ENCODE peak calls at places on chromosomes 2 and 18, in four cellular contexts. Z is upper lobe of right lung, L is progenitor cell of endocrine pancreas, E is GM20000. O is an unnamed sample.

GRCh38 chr2:135952891-135953290 is 32.5 kb downstream of the DARS1 start:
- DNase-seq in Z (no peak), L (no peak), E (no peak), O (no peak)

GRCh38 chr2:222844323-222844722 is 16.5 kb upstream of the ACSL3 start:
- DNase-seq in E (no peak), L (no peak), Z (no peak), O (no peak)

GRCh38 chr2:88866756-88867155 is 175.3 kb downstream of the RPIA start:
- DNase-seq in L (no peak), E (no peak), Z (no peak), O (no peak)

GRCh38 chr2:177641321-177641720 is 248.7 kb downstream of the AGPS start:
- DNase-seq in E (no peak), Z (no peak), L (no peak), O (no peak)

GRCh38 chr18:61992923-61993322 is 100.1 kb upstream of the RNF152 start:
- DNase-seq in L (no peak), E (no peak), Z (no peak), O (no peak)

GRCh38 chr2:226915846-226916360 is 80.0 kb downstream of the RHBDD1 start:
- DNase-seq in E (no peak), L (no peak), Z (no peak), O (no peak)

GRCh38 chr2:70525032-70525431 is 28.6 kb downstream of the TGFA start:
- DNase-seq in E (no peak), L (no peak), Z (no peak), O (no peak)

GRCh38 chr2:53575606-53576360 is 191.8 kb upstream of the CHAC2 start:
- DNase-seq in L (no peak), E (no peak), Z (no peak), O (no peak)

GRCh38 chr2:43212931-43213330 is 13.5 kb downstream of the ZFP36L2 start:
- DNase-seq in Z (peak; percentile 74), L (no peak), E (no peak), O (no peak)

GRCh38 chr2:9463698-9464034 is 10.7 kb upstream of the IAH1 start:
- DNase-seq in L (no peak), E (no peak), Z (no peak), O (no peak)

GRCh38 chr2:206783718-206784117 is 18.3 kb downstream of the FASTKD2 start:
- DNase-seq in L (no peak), E (no peak), Z (no peak), O (no peak)

GRCh38 chr2:149422337-149422990 is 92.1 kb downstream of the LYPD6 start:
- DNase-seq in Z (no peak), L (no peak), E (no peak), O (no peak)

GRCh38 chr2:11876436-11876835 is 130.0 kb downstream of the LPIN1 start:
- DNase-seq in Z (no peak), E (no peak), L (no peak), O (no peak)

GRCh38 chr2:74079522-74080341 is 68.0 kb downstream of the BOLA3 start:
- DNase-seq in L (no peak), E (peak; percentile 74), Z (no peak), O (no peak)

GRCh38 chr2:44731505-44731904 is 210.0 kb upstream of the SIX3 start:
- DNase-seq in E (peak; percentile 50), L (no peak), Z (no peak), O (no peak)

GRCh38 chr2:33213244-33213643 is 263.2 kb upstream of the RASGRP3 start:
- DNase-seq in E (no peak), L (no peak), Z (no peak), O (no peak)

GRCh38 chr2:33213648-33214047 is 262.8 kb upstream of the RASGRP3 start:
- DNase-seq in Z (no peak), E (no peak), L (no peak), O (no peak)

GRCh38 chr2:33209976-33210375 is 263.2 kb downstream of the LTBP1 start:
- DNase-seq in Z (no peak), E (no peak), L (no peak), O (no peak)

GRCh38 chr2:33210626-33211025 is 263.9 kb downstream of the LTBP1 start:
- DNase-seq in L (no peak), Z (no peak), E (no peak), O (no peak)

DNA sequence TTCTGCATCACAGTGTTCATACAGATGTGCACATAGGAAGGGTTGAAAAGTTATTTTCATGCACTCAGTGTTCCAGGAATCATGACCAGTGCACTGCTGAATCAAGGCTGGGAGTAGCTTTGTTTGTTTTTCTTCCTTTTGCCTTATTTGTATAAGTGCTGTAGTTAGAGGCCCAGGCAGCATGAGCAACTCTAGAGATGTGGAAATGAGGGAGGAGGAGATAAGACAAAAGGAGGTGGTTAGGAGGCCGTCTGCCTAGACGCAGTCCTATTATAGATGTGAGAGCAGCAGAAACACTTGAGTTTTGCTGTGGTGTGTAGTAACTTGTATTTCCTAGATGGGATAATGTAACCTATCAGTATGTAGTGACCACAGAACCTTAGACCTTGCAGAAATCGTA is 264.3 kb upstream of the RASGRP3 start:
- DNase-seq in E (no peak), L (no peak), Z (no peak), O (no peak)
- TF ChIP-seq CTCF in E (no peak), L (no peak), Z (no peak), O (no peak)

GRCh38 chr2:172484253-172484652 is 56.9 kb downstream of the ITGA6 start:
- DNase-seq in Z (no peak), E (peak; percentile 8), L (no peak), O (no peak)
- TF ChIP-seq CTCF in Z (peak; percentile 28), E (no peak), L (peak; percentile 46), O (peak; percentile 53)

GRCh38 chr2:176089843-176090395 is 2.6 kb upstream of the HOXD13 start:
- DNase-seq in E (no peak), L (no peak), Z (no peak), O (no peak)

GRCh38 chr2:176085861-176086771 is 2.4 kb upstream of the EVX2 start:
- DNase-seq in L (no peak), Z (peak; percentile 58), E (no peak), O (no peak)

GRCh38 chr2:176087330-176088047 is 3.7 kb upstream of the EVX2 start:
- DNase-seq in Z (no peak), E (no peak), L (no peak), O (no peak)

GRCh38 chr2:176088937-176089842 is 3.3 kb upstream of the HOXD13 start:
- DNase-seq in L (no peak), Z (no peak), E (no peak), O (no peak)

GRCh38 chr2:176088048-176088936 is 4.2 kb upstream of the HOXD13 start:
- DNase-seq in L (no peak), Z (peak; percentile 79), E (no peak), O (peak; percentile 62)
- TF ChIP-seq CTCF in L (peak; percentile 76), Z (peak; percentile 79), E (peak; percentile 37), O (peak; percentile 72)

GRCh38 chr2:173874899-173875247 is 90.3 kb downstream of the SP3 start:
- DNase-seq in E (no peak), L (no peak), Z (no peak), O (no peak)

GRCh38 chr2:173869830-173870229 is 95.3 kb downstream of the SP3 start:
- DNase-seq in E (no peak), Z (no peak), L (no peak), O (no peak)

GRCh38 chr2:173876833-173877413 is 88.2 kb downstream of the SP3 start:
- DNase-seq in L (no peak), Z (no peak), E (no peak), O (no peak)

GRCh38 chr2:173872714-173873113 is 92.5 kb downstream of the SP3 start:
- DNase-seq in Z (no peak), E (no peak), L (no peak), O (no peak)

DNA sequence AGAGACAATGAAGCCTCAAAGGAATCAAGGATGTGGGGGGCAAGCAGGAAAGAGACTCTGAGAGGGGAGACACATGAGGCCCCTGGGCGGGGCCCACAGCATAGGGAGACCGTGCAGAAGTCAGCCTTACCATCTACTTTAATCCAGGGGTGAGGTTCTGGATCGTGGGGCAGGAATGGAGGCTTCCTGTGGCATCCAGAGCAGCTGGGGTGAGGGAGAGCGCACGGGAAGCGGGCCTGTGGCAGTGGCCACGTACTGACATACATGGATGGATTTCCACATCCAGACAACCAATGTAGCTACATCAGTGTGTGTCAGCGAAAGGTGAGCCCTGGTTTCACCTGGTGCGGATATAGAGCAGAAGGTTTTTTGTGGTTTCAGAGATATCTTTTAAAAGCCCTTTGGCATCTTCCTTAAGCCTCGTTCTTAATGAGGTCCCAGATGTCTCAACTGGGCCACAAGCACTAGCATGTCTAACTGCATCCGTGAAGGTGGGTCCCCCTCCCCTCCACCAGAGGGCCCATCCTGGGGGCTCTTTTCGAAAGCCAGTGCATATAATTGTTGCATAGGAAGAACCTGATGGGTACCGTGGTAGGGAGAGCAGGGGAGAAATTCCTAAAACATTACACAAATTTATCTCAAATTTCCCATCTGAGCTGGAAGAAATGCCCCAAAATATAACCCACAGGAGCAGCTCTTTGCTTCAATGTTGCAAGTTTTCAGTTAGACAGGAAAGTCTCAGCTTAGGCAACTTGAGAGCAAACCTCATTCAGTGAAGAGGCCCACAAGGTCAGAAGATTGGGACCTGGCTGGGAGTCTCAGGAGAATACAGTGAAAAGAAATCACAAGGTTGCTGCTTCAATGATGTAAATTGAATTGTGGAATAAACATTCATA is 90.9 kb downstream of the SP3 start:
- DNase-seq in Z (no peak), E (no peak), L (no peak), O (no peak)
- TF ChIP-seq CTCF in Z (no peak), E (no peak), L (no peak), O (no peak)

DNA sequence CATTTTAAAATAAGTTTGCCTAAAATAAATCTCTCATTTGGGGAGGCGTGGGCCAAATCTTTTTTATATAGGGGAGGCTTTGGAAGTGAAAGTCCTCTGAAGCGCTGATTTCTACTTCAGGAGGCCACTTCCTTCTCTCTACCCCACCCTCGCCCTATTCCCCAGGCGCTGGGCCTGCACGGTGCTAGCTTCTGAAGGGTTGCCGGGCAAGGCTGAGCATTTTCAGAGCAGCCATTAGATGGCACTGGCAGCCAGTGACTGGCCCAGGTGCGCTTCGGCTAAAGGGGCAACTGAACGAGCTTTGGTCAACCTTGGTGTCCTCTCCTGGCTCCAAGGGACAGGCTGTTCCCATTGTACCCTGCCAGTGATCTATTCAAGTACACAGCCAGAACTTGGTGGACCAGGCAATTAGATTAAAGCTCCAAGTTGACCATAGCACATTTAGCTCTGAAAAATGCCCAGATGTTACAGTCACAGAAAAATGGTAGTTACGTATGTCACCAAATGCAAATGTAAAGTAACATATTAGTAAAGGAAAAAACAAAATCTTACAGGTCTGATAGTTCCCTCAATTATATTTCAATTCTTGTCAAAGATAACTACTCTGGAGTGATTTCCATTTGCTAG is 2.3 kb downstream of the POMC start:
- DNase-seq in L (no peak), Z (no peak), E (peak; percentile 85), O (no peak)
- TF ChIP-seq CTCF in L (peak; percentile 12), Z (peak; percentile 23), E (peak; percentile 68), O (peak; percentile 48)